ENCODE peak calls at places on chromosome 6, in seven cellular contexts. V, E, Y, K, Q, Z and L are unnamed samples.
A peak's percentile ranks its signal among the peaks of the same experiment; 100 is the strongest.

GRCh38 chr6:12751694-12752304 is 35.2 kb downstream of the PHACTR1 start:
- DNase-seq in V (peak; percentile 40), E (peak; percentile 58), Y (peak; percentile 88), K (peak; percentile 59), Q (peak; percentile 66), Z (peak; percentile 26), L (no peak)

GRCh38 chr6:83183082-83183828 is 9.8 kb downstream of the PGM3 start:
- DNase-seq in V (no peak), E (no peak), Y (no peak), K (no peak), Q (no peak), Z (no peak), L (no peak)

GRCh38 chr6:160261991-160262718 is 3.5 kb upstream of the SLC22A2 start:
- DNase-seq in V (no peak), E (no peak), Y (no peak), K (no peak), Q (no peak), Z (no peak), L (no peak)

GRCh38 chr6:133435065-133435728 is 194.0 kb downstream of the EYA4 start:
- DNase-seq in V (no peak), E (no peak), Y (no peak), K (peak; percentile 81), Q (peak; percentile 88), Z (no peak), L (no peak)

GRCh38 chr6:107435798-107436197 is 23.6 kb downstream of the PDSS2 start:
- DNase-seq in V (no peak), E (no peak), Y (no peak), K (no peak), Q (no peak), Z (no peak), L (no peak)

GRCh38 chr6:27617046-27617687 is 144.3 kb upstream of the ZNF184 start:
- DNase-seq in V (peak; percentile 52), E (no peak), Y (peak; percentile 51), K (no peak), Q (no peak), Z (no peak), L (no peak)

GRCh38 chr6:101826678-101827077 is 433.2 kb downstream of the GRIK2 start:
- DNase-seq in V (no peak), E (no peak), Y (no peak), K (no peak), Q (no peak), Z (no peak), L (no peak)

GRCh38 chr6:154907293-154907692 is 87.8 kb upstream of the TIAM2 start:
- DNase-seq in V (no peak), E (no peak), Y (no peak), K (no peak), Q (no peak), Z (no peak), L (no peak)

GRCh38 chr6:136463796-136464542 is 86.3 kb downstream of the MAP7 start:
- DNase-seq in V (no peak), E (peak; percentile 81), Y (no peak), K (no peak), Q (no peak), Z (no peak), L (no peak)

GRCh38 chr6:30744054-30744805 is at the start of gene IER3:
- DNase-seq in V (peak; percentile 97), E (peak; percentile 79), Y (peak; percentile 88), K (peak; percentile 83), Q (peak; percentile 91), Z (peak; percentile 67), L (peak; percentile 58)

GRCh38 chr6:104700371-104701185 is 159.1 kb downstream of the HACE1 start:
- DNase-seq in V (no peak), E (no peak), Y (peak; percentile 16), K (no peak), Q (no peak), Z (no peak), L (no peak)

GRCh38 chr6:7636151-7636550 is 46.2 kb downstream of the SNRNP48 start:
- DNase-seq in V (no peak), E (no peak), Y (no peak), K (no peak), Q (no peak), Z (no peak), L (no peak)

GRCh38 chr6:144797881-144798589 is 512.9 kb downstream of the UTRN start:
- DNase-seq in V (peak; percentile 21), E (no peak), Y (no peak), K (no peak), Q (no peak), Z (no peak), L (no peak)

GRCh38 chr6:149234051-149234962 is 83.2 kb upstream of the TAB2 start:
- DNase-seq in V (peak; percentile 7), E (no peak), Y (no peak), K (no peak), Q (no peak), Z (no peak), L (no peak)

GRCh38 chr6:98581725-98582124 is 252.6 kb upstream of the POU3F2 start:
- DNase-seq in V (no peak), E (no peak), Y (no peak), K (no peak), Q (no peak), Z (no peak), L (no peak)

GRCh38 chr6:36938536-36938935 is 16.0 kb upstream of the PI16 start:
- DNase-seq in V (no peak), E (no peak), Y (no peak), K (no peak), Q (no peak), Z (no peak), L (no peak)

GRCh38 chr6:168147205-168147738 is 68.3 kb upstream of the FRMD1 start:
- DNase-seq in V (no peak), E (no peak), Y (no peak), K (no peak), Q (no peak), Z (no peak), L (no peak)

GRCh38 chr6:170049641-170050491 is 241.0 kb downstream of the DLL1 start:
- DNase-seq in V (no peak), E (no peak), Y (no peak), K (peak; percentile 94), Q (peak; percentile 85), Z (no peak), L (no peak)

GRCh38 chr6:74656442-74656841 is 549.4 kb downstream of the COL12A1 start:
- DNase-seq in V (no peak), E (no peak), Y (no peak), K (no peak), Q (no peak), Z (no peak), L (no peak)

GRCh38 chr6:163538331-163538730 is 123.8 kb downstream of the QKI start:
- DNase-seq in V (no peak), E (no peak), Y (peak; percentile 32), K (no peak), Q (no peak), Z (no peak), L (no peak)
- H3K4me1 ChIP-seq in V (peaks cover 2% of the 10 kb centered on the region), E (no peaks in the 10 kb centered on the region), Y (peaks cover 53% of the 10 kb centered on the region), K (peaks cover 97% of the 10 kb centered on the region), Q (peaks cover 24% of the 10 kb centered on the region), Z (no peaks in the 10 kb centered on the region), L (no peaks in the 10 kb centered on the region)

DNA sequence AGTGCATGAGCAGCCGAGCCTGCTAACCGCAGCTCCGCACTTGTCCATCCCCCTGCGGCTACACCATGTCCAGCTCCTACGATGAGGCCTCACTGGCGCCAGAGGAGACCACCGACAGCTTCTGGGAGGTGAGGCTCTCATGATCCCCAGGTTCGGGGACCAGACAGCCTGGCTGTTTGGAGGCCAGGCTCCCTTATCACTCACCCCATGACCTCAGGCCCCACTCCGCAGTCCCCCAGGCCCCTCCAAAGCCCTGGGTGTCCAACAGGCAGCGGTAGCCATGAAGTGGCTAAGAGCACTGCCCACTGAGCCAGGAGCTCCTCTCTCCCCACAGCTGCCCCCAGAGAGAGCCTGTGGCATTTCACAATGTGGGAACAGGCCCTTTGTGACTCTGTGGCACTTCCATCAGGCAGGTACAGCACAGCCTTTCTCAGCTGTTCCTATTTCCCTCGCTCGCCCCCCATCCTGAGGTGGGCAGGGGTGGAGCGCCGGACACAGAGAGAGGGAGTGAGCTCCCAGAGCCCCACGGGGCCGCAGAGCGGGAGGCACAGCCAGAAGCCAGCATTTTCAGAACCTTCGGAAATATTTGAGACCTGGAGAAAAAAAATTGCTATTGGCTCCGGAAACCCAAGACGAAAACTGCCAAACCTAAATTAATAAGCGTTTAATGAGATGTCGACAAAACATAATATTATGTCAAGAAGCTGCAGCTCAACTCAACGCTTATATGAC is 29.7 kb downstream of the SPDEF start:
- DNase-seq in V (no peak), E (no peak), Y (peak; percentile 33), K (peak; percentile 49), Q (peak; percentile 53), Z (no peak), L (no peak)
- H3K4me3 ChIP-seq in V (no peak overlapping the region), E (no peak overlapping the region), Y (peak overlapping the region; percentile 30), K (peak overlapping the region; percentile 47), Q (peak overlapping the region; percentile 21), Z (peak overlapping the region; percentile 16), L (no peak overlapping the region)

GRCh38 chr6:110567957-110568696 is 91.7 kb upstream of the SLC22A16 start:
- DNase-seq in V (no peak), E (no peak), Y (no peak), K (no peak), Q (no peak), Z (peak; percentile 10), L (no peak)

GRCh38 chr6:110562316-110562915 is 86.0 kb upstream of the SLC22A16 start:
- DNase-seq in V (no peak), E (no peak), Y (no peak), K (no peak), Q (no peak), Z (no peak), L (no peak)

GRCh38 chr6:110563711-110564110 is 87.3 kb upstream of the SLC22A16 start:
- DNase-seq in V (no peak), E (no peak), Y (no peak), K (no peak), Q (no peak), Z (no peak), L (no peak)

GRCh38 chr6:110564703-110565421 is 88.4 kb upstream of the SLC22A16 start:
- DNase-seq in V (no peak), E (no peak), Y (no peak), K (no peak), Q (no peak), Z (no peak), L (no peak)

GRCh38 chr6:110566346-110567125 is 90.1 kb upstream of the SLC22A16 start:
- DNase-seq in V (no peak), E (no peak), Y (no peak), K (no peak), Q (no peak), Z (no peak), L (no peak)
- H3K27ac ChIP-seq in V (no peak overlapping the region), E (no peak overlapping the region), Y (no peak overlapping the region), K (no peak overlapping the region), Q (peak overlapping the region; percentile 84), Z (no peak overlapping the region), L (no peak overlapping the region)

GRCh38 chr6:163708459-163708858 is 293.9 kb downstream of the QKI start:
- DNase-seq in V (no peak), E (no peak), Y (no peak), K (no peak), Q (no peak), Z (no peak), L (no peak)

GRCh38 chr6:163710552-163710951 is 296.0 kb downstream of the QKI start:
- DNase-seq in V (no peak), E (no peak), Y (no peak), K (no peak), Q (no peak), Z (no peak), L (no peak)

GRCh38 chr6:163711071-163711470 is 296.6 kb downstream of the QKI start:
- DNase-seq in V (no peak), E (no peak), Y (no peak), K (no peak), Q (no peak), Z (peak; percentile 56), L (no peak)

GRCh38 chr6:163709255-163709654 is 294.7 kb downstream of the QKI start:
- DNase-seq in V (no peak), E (no peak), Y (no peak), K (no peak), Q (no peak), Z (no peak), L (no peak)

GRCh38 chr6:163709693-163710092 is 295.2 kb downstream of the QKI start:
- DNase-seq in V (no peak), E (no peak), Y (no peak), K (no peak), Q (no peak), Z (no peak), L (no peak)
- H3K4me1 ChIP-seq in V (no peaks in the 10 kb centered on the region), E (peaks cover 12% of the 10 kb centered on the region), Y (no peaks in the 10 kb centered on the region), K (peaks cover 67% of the 10 kb centered on the region), Q (no peaks in the 10 kb centered on the region), Z (peaks cover 85% of the 10 kb centered on the region), L (no peaks in the 10 kb centered on the region)